ENCODE peak calls at places on chromosomes 3 and 15, in eight cellular contexts. One of them, this sample, is unnamed.
A peak's percentile ranks its signal among the peaks of the same experiment; 100 is the strongest.

GRCh38 chr15:52021128-52021671 is 2.2 kb downstream of the MAPK6 start:
- DNase-seq in trophoblast cell: peak; percentile 73
- DNase-seq in tibial nerve: peak; percentile 16
- DNase-seq in neural progenitor cell: peak; percentile 24
- DNase-seq in ovary: no peak
- DNase-seq in K562: peak; percentile 62
- DNase-seq in sigmoid colon: peak; percentile 75
- DNase-seq in psoas muscle: no peak
- DNase-seq in this sample: peak; percentile 52

GRCh38 chr3:14810795-14811661 is 7.7 kb upstream of the FGD5 start:
- DNase-seq in sigmoid colon: no peak
- DNase-seq in psoas muscle: peak; percentile 49
- DNase-seq in neural progenitor cell: peak; percentile 52
- DNase-seq in ovary: peak; percentile 56
- DNase-seq in trophoblast cell: no peak
- DNase-seq in tibial nerve: no peak
- DNase-seq in K562: no peak
- DNase-seq in this sample: no peak

GRCh38 chr3:183044547-183045229 is 54.6 kb downstream of the MCCC1 start:
- DNase-seq in trophoblast cell: no peak
- DNase-seq in sigmoid colon: no peak
- DNase-seq in neural progenitor cell: no peak
- DNase-seq in K562: no peak
- DNase-seq in psoas muscle: no peak
- DNase-seq in ovary: no peak
- DNase-seq in tibial nerve: no peak
- DNase-seq in this sample: no peak

GRCh38 chr3:142498397-142499180 is 50.8 kb upstream of the XRN1 start:
- DNase-seq in neural progenitor cell: no peak
- DNase-seq in psoas muscle: no peak
- DNase-seq in ovary: no peak
- DNase-seq in K562: no peak
- DNase-seq in sigmoid colon: no peak
- DNase-seq in tibial nerve: no peak
- DNase-seq in trophoblast cell: no peak
- DNase-seq in this sample: no peak

GRCh38 chr15:63544253-63545026 is 40.0 kb downstream of the USP3 start:
- DNase-seq in K562: no peak
- DNase-seq in sigmoid colon: no peak
- DNase-seq in trophoblast cell: no peak
- DNase-seq in tibial nerve: no peak
- DNase-seq in ovary: no peak
- DNase-seq in psoas muscle: no peak
- DNase-seq in neural progenitor cell: no peak
- DNase-seq in this sample: no peak

GRCh38 chr15:70643783-70644125 is 119.6 kb downstream of the UACA start:
- DNase-seq in neural progenitor cell: no peak
- DNase-seq in trophoblast cell: peak; percentile 50
- DNase-seq in ovary: no peak
- DNase-seq in K562: no peak
- DNase-seq in sigmoid colon: no peak
- DNase-seq in psoas muscle: no peak
- DNase-seq in tibial nerve: no peak
- DNase-seq in this sample: no peak

GRCh38 chr15:51336011-51336410 is 2.4 kb downstream of the CYP19A1 start:
- DNase-seq in trophoblast cell: peak; percentile 64
- DNase-seq in ovary: no peak
- DNase-seq in tibial nerve: no peak
- DNase-seq in K562: peak; percentile 12
- DNase-seq in neural progenitor cell: no peak
- DNase-seq in psoas muscle: no peak
- DNase-seq in sigmoid colon: no peak
- DNase-seq in this sample: no peak

GRCh38 chr15:71708052-71708432 is 102.3 kb upstream of the NR2E3 start:
- DNase-seq in sigmoid colon: no peak
- DNase-seq in tibial nerve: no peak
- DNase-seq in ovary: no peak
- DNase-seq in neural progenitor cell: no peak
- DNase-seq in trophoblast cell: no peak
- DNase-seq in psoas muscle: no peak
- DNase-seq in K562: no peak
- DNase-seq in this sample: no peak

GRCh38 chr3:49661281-49661680 is 12.9 kb upstream of the APEH start:
- DNase-seq in K562: peak; percentile 29
- DNase-seq in ovary: no peak
- DNase-seq in tibial nerve: no peak
- DNase-seq in neural progenitor cell: no peak
- DNase-seq in sigmoid colon: no peak
- DNase-seq in psoas muscle: no peak
- DNase-seq in trophoblast cell: peak; percentile 21
- DNase-seq in this sample: no peak

GRCh38 chr3:197007296-197007940 is 22.2 kb downstream of the MELTF start:
- DNase-seq in tibial nerve: no peak
- DNase-seq in trophoblast cell: peak; percentile 6
- DNase-seq in neural progenitor cell: no peak
- DNase-seq in sigmoid colon: no peak
- DNase-seq in K562: peak; percentile 38
- DNase-seq in psoas muscle: peak; percentile 35
- DNase-seq in ovary: no peak
- DNase-seq in this sample: no peak

GRCh38 chr15:98076021-98076816 is 115.7 kb downstream of the ARRDC4 start:
- DNase-seq in trophoblast cell: no peak
- DNase-seq in sigmoid colon: peak; percentile 78
- DNase-seq in K562: peak; percentile 47
- DNase-seq in tibial nerve: peak; percentile 26
- DNase-seq in neural progenitor cell: no peak
- DNase-seq in ovary: no peak
- DNase-seq in psoas muscle: no peak
- DNase-seq in this sample: no peak

GRCh38 chr15:52349062-52349700 is 53.6 kb upstream of the MYO5C start:
- DNase-seq in tibial nerve: no peak
- DNase-seq in psoas muscle: no peak
- DNase-seq in K562: no peak
- DNase-seq in trophoblast cell: peak; percentile 53
- DNase-seq in sigmoid colon: no peak
- DNase-seq in neural progenitor cell: no peak
- DNase-seq in ovary: no peak
- DNase-seq in this sample: no peak

GRCh38 chr15:55884223-55884622 is 109.2 kb downstream of the NEDD4 start:
- DNase-seq in neural progenitor cell: no peak
- DNase-seq in K562: no peak
- DNase-seq in trophoblast cell: no peak
- DNase-seq in ovary: no peak
- DNase-seq in sigmoid colon: no peak
- DNase-seq in psoas muscle: no peak
- DNase-seq in tibial nerve: no peak
- DNase-seq in this sample: no peak

GRCh38 chr3:65672876-65673815 is 365.6 kb downstream of the MAGI1 start:
- DNase-seq in neural progenitor cell: peak; percentile 83
- DNase-seq in ovary: peak; percentile 65
- DNase-seq in trophoblast cell: peak; percentile 81
- DNase-seq in tibial nerve: peak; percentile 63
- DNase-seq in K562: peak; percentile 52
- DNase-seq in psoas muscle: peak; percentile 79
- DNase-seq in sigmoid colon: peak; percentile 71
- DNase-seq in this sample: no peak

DNA sequence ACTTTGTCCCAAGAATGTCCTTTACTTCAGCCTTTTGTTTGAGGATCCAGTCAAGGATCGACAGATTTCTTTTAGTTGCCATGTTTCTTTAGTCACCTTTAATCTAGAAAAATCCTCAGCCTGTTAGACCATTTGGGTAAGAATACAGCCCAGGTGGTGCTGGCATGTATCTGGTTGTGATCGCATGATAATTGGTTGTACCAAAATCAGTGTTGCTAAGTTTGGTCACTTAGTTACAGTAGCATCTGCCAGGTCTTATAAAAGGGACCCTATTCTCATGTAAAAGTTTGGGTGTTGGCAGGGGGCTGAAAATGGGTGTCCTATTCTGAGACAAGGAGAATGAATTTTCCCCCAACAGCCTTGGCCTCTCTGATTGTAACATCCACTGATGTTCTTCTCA is 65.5 kb downstream of the CMTM8 start:
- DNase-seq in tibial nerve: no peak
- DNase-seq in neural progenitor cell: no peak
- DNase-seq in sigmoid colon: no peak
- DNase-seq in trophoblast cell: no peak
- DNase-seq in K562: no peak
- DNase-seq in ovary: no peak
- DNase-seq in psoas muscle: no peak
- DNase-seq in this sample: no peak
- H3K27ac ChIP-seq in tibial nerve: no peak overlapping the region
- H3K27ac ChIP-seq in neural progenitor cell: no peak overlapping the region
- H3K27ac ChIP-seq in sigmoid colon: no peak overlapping the region
- H3K27ac ChIP-seq in trophoblast cell: no peak overlapping the region
- H3K27ac ChIP-seq in K562: no peak overlapping the region
- H3K27ac ChIP-seq in ovary: no peak overlapping the region
- H3K27ac ChIP-seq in psoas muscle: no peak overlapping the region
- H3K27ac ChIP-seq in this sample: no peak overlapping the region

GRCh38 chr3:39414421-39414907 is 7.9 kb downstream of the RPSA start:
- DNase-seq in neural progenitor cell: no peak
- DNase-seq in tibial nerve: no peak
- DNase-seq in psoas muscle: no peak
- DNase-seq in ovary: no peak
- DNase-seq in sigmoid colon: no peak
- DNase-seq in K562: no peak
- DNase-seq in trophoblast cell: no peak
- DNase-seq in this sample: no peak

GRCh38 chr3:39423571-39423970 is 17.1 kb downstream of the RPSA start:
- DNase-seq in sigmoid colon: no peak
- DNase-seq in neural progenitor cell: no peak
- DNase-seq in trophoblast cell: peak; percentile 36
- DNase-seq in K562: no peak
- DNase-seq in tibial nerve: no peak
- DNase-seq in ovary: no peak
- DNase-seq in psoas muscle: no peak
- DNase-seq in this sample: no peak

GRCh38 chr3:39415983-39416382 is 9.5 kb downstream of the RPSA start:
- DNase-seq in sigmoid colon: no peak
- DNase-seq in neural progenitor cell: no peak
- DNase-seq in ovary: no peak
- DNase-seq in K562: no peak
- DNase-seq in psoas muscle: no peak
- DNase-seq in tibial nerve: no peak
- DNase-seq in trophoblast cell: no peak
- DNase-seq in this sample: no peak

GRCh38 chr3:39420537-39420936 is 14.0 kb downstream of the RPSA start:
- DNase-seq in trophoblast cell: no peak
- DNase-seq in tibial nerve: no peak
- DNase-seq in neural progenitor cell: no peak
- DNase-seq in K562: no peak
- DNase-seq in ovary: no peak
- DNase-seq in psoas muscle: no peak
- DNase-seq in sigmoid colon: no peak
- DNase-seq in this sample: no peak

GRCh38 chr3:39419697-39420293 is 13.3 kb downstream of the RPSA start:
- DNase-seq in tibial nerve: no peak
- DNase-seq in trophoblast cell: no peak
- DNase-seq in sigmoid colon: no peak
- DNase-seq in ovary: no peak
- DNase-seq in K562: no peak
- DNase-seq in neural progenitor cell: no peak
- DNase-seq in psoas muscle: no peak
- DNase-seq in this sample: no peak
- H3K4me1 ChIP-seq in tibial nerve: no peaks in the 10 kb centered on the region
- H3K4me1 ChIP-seq in trophoblast cell: no peaks in the 10 kb centered on the region
- H3K4me1 ChIP-seq in sigmoid colon: no peaks in the 10 kb centered on the region
- H3K4me1 ChIP-seq in ovary: no peaks in the 10 kb centered on the region
- H3K4me1 ChIP-seq in K562: no peaks in the 10 kb centered on the region
- H3K4me1 ChIP-seq in neural progenitor cell: peaks cover 13% of the 10 kb centered on the region
- H3K4me1 ChIP-seq in psoas muscle: no peaks in the 10 kb centered on the region
- H3K4me1 ChIP-seq in this sample: no peaks in the 10 kb centered on the region

GRCh38 chr15:31347981-31348803 is 21.6 kb downstream of the KLF13 start:
- DNase-seq in sigmoid colon: no peak
- DNase-seq in neural progenitor cell: no peak
- DNase-seq in tibial nerve: no peak
- DNase-seq in trophoblast cell: no peak
- DNase-seq in K562: no peak
- DNase-seq in ovary: no peak
- DNase-seq in psoas muscle: peak; percentile 39
- DNase-seq in this sample: no peak

GRCh38 chr15:31352911-31353811 is 26.5 kb downstream of the KLF13 start:
- DNase-seq in tibial nerve: peak; percentile 76
- DNase-seq in trophoblast cell: no peak
- DNase-seq in neural progenitor cell: no peak
- DNase-seq in sigmoid colon: peak; percentile 89
- DNase-seq in K562: peak; percentile 53
- DNase-seq in psoas muscle: peak; percentile 91
- DNase-seq in ovary: peak; percentile 77
- DNase-seq in this sample: peak; percentile 67

GRCh38 chr15:31352283-31352880 is 25.7 kb downstream of the KLF13 start:
- DNase-seq in ovary: no peak
- DNase-seq in tibial nerve: no peak
- DNase-seq in trophoblast cell: no peak
- DNase-seq in sigmoid colon: no peak
- DNase-seq in neural progenitor cell: no peak
- DNase-seq in psoas muscle: peak; percentile 95
- DNase-seq in K562: no peak
- DNase-seq in this sample: no peak

GRCh38 chr15:31349233-31350141 is 22.9 kb downstream of the KLF13 start:
- DNase-seq in tibial nerve: no peak
- DNase-seq in neural progenitor cell: no peak
- DNase-seq in sigmoid colon: no peak
- DNase-seq in psoas muscle: peak; percentile 89
- DNase-seq in trophoblast cell: no peak
- DNase-seq in K562: no peak
- DNase-seq in ovary: no peak
- DNase-seq in this sample: no peak

GRCh38 chr15:31350771-31351170 is 24.1 kb downstream of the KLF13 start:
- DNase-seq in psoas muscle: no peak
- DNase-seq in ovary: no peak
- DNase-seq in tibial nerve: no peak
- DNase-seq in neural progenitor cell: no peak
- DNase-seq in trophoblast cell: no peak
- DNase-seq in K562: no peak
- DNase-seq in sigmoid colon: no peak
- DNase-seq in this sample: no peak
- H3K27ac ChIP-seq in psoas muscle: peak overlapping the region; percentile 97
- H3K27ac ChIP-seq in ovary: no peak overlapping the region
- H3K27ac ChIP-seq in tibial nerve: peak overlapping the region; percentile 55
- H3K27ac ChIP-seq in neural progenitor cell: no peak overlapping the region
- H3K27ac ChIP-seq in trophoblast cell: no peak overlapping the region
- H3K27ac ChIP-seq in K562: no peak overlapping the region
- H3K27ac ChIP-seq in sigmoid colon: peak overlapping the region; percentile 47
- H3K27ac ChIP-seq in this sample: no peak overlapping the region

GRCh38 chr3:73508330-73508954 is 116.3 kb downstream of the PDZRN3 start:
- DNase-seq in sigmoid colon: no peak
- DNase-seq in tibial nerve: peak; percentile 73
- DNase-seq in ovary: no peak
- DNase-seq in psoas muscle: no peak
- DNase-seq in neural progenitor cell: peak; percentile 83
- DNase-seq in trophoblast cell: peak; percentile 90
- DNase-seq in K562: peak; percentile 44
- DNase-seq in this sample: peak; percentile 13
- H3K4me1 ChIP-seq in sigmoid colon: peaks cover 93% of the 10 kb centered on the region
- H3K4me1 ChIP-seq in tibial nerve: no peaks in the 10 kb centered on the region
- H3K4me1 ChIP-seq in ovary: peaks cover 28% of the 10 kb centered on the region
- H3K4me1 ChIP-seq in psoas muscle: peaks cover 58% of the 10 kb centered on the region
- H3K4me1 ChIP-seq in neural progenitor cell: peaks cover 30% of the 10 kb centered on the region
- H3K4me1 ChIP-seq in trophoblast cell: peaks cover 4% of the 10 kb centered on the region
- H3K4me1 ChIP-seq in K562: no peaks in the 10 kb centered on the region
- H3K4me1 ChIP-seq in this sample: no peaks in the 10 kb centered on the region